ENCODE peak calls at places on chromosomes 6 and 20, in seven cellular contexts. L is upper lobe of right lung, Q is KG1, F is spleen, O is neural crest cell, V is T-cell, I is T follicular helper cell. P is an unnamed sample.

GRCh38 chr6:44456070-44456965 is 68.8 kb downstream of the CDC5L start:
- DNase-seq in L (no peak), Q (no peak), F (peak; percentile 84), O (peak; percentile 29), V (peak; percentile 19), I (peak; percentile 9), P (peak; percentile 73)

GRCh38 chr6:36075656-36076055 is 48.0 kb downstream of the MAPK14 start:
- DNase-seq in L (no peak), Q (no peak), F (no peak), O (no peak), V (peak; percentile 24), I (no peak), P (no peak)

GRCh38 chr20:14622796-14623195 is 285.4 kb upstream of the FLRT3 start:
- DNase-seq in L (no peak), Q (no peak), F (no peak), O (no peak), V (no peak), I (no peak), P (peak; percentile 25)

GRCh38 chr20:50680106-50680960 is 11.0 kb downstream of the RIPOR3 start:
- DNase-seq in L (no peak), Q (no peak), F (no peak), O (no peak), V (no peak), I (no peak), P (no peak)

GRCh38 chr6:73231986-73232391 is 6.7 kb upstream of the KHDC1L start:
- DNase-seq in L (no peak), Q (no peak), F (no peak), O (no peak), V (no peak), I (no peak), P (no peak)

GRCh38 chr6:168314948-168315347 is 4.6 kb downstream of the DACT2 start:
- DNase-seq in L (no peak), Q (no peak), F (no peak), O (no peak), V (no peak), I (no peak), P (no peak)

GRCh38 chr6:77880501-77880900 is 227.7 kb downstream of the MEI4 start:
- DNase-seq in L (no peak), Q (no peak), F (no peak), O (no peak), V (no peak), I (no peak), P (no peak)

GRCh38 chr6:161152904-161153662 is 120.8 kb downstream of the AGPAT4 start:
- DNase-seq in L (no peak), Q (no peak), F (no peak), O (no peak), V (no peak), I (no peak), P (no peak)

GRCh38 chr6:10014561-10014960 is 400.3 kb downstream of the TFAP2A start:
- DNase-seq in L (no peak), Q (no peak), F (no peak), O (no peak), V (no peak), I (no peak), P (peak; percentile 2)

GRCh38 chr6:151279891-151280290 is 40.1 kb downstream of the AKAP12 start:
- DNase-seq in L (no peak), Q (no peak), F (no peak), O (no peak), V (no peak), I (no peak), P (no peak)

GRCh38 chr20:47377122-47377722 is 20.7 kb upstream of the ZMYND8 start:
- DNase-seq in L (no peak), Q (no peak), F (no peak), O (no peak), V (no peak), I (no peak), P (no peak)

GRCh38 chr6:2839195-2839981 is 2.3 kb downstream of the SERPINB1 start:
- DNase-seq in L (no peak), Q (no peak), F (no peak), O (no peak), V (no peak), I (no peak), P (peak; percentile 95)

GRCh38 chr6:71473908-71474307 is 185.3 kb downstream of the OGFRL1 start:
- DNase-seq in L (peak; percentile 69), Q (no peak), F (no peak), O (no peak), V (no peak), I (no peak), P (peak; percentile 70)

GRCh38 chr20:63702036-63702665 is 5.6 kb downstream of the ARFRP1 start:
- DNase-seq in L (no peak), Q (no peak), F (peak; percentile 56), O (no peak), V (no peak), I (no peak), P (no peak)

GRCh38 chr6:143901885-143902708 is 37.8 kb downstream of the ZC2HC1B start:
- DNase-seq in L (no peak), Q (no peak), F (no peak), O (no peak), V (no peak), I (no peak), P (no peak)

GRCh38 chr6:38117281-38117680 is 297.8 kb downstream of the ZFAND3 start:
- DNase-seq in L (no peak), Q (no peak), F (no peak), O (no peak), V (no peak), I (no peak), P (no peak)

GRCh38 chr6:12957321-12958051 is 240.9 kb downstream of the PHACTR1 start:
- DNase-seq in L (peak; percentile 92), Q (peak; percentile 69), F (peak; percentile 79), O (peak; percentile 2), V (peak; percentile 15), I (no peak), P (no peak)

GRCh38 chr6:36129889-36130671 is at the start of gene MAPK13:
- DNase-seq in L (peak; percentile 85), Q (no peak), F (peak; percentile 90), O (no peak), V (peak; percentile 24), I (peak; percentile 15), P (peak; percentile 91)

GRCh38 chr6:157727629-157728182 is 95.3 kb upstream of the SNX9 start:
- DNase-seq in L (no peak), Q (no peak), F (no peak), O (no peak), V (no peak), I (no peak), P (no peak)

GRCh38 chr20:15992564-15992963 is 580.7 kb downstream of the KIF16B start:
- DNase-seq in L (no peak), Q (no peak), F (no peak), O (no peak), V (no peak), I (no peak), P (no peak)

GRCh38 chr20:62685781-62686555 is 22.7 kb upstream of the NTSR1 start:
- DNase-seq in L (peak; percentile 74), Q (peak; percentile 56), F (peak; percentile 90), O (no peak), V (peak; percentile 12), I (no peak), P (no peak)

GRCh38 chr20:41158082-41158625 is 20.8 kb downstream of the PLCG1 start:
- DNase-seq in L (no peak), Q (no peak), F (no peak), O (no peak), V (no peak), I (no peak), P (no peak)

GRCh38 chr6:102798631-102799030 is 1405.1 kb downstream of the GRIK2 start:
- DNase-seq in L (peak; percentile 30), Q (no peak), F (no peak), O (peak; percentile 23), V (no peak), I (no peak), P (no peak)

GRCh38 chr6:35140991-35141720 is at the start of gene TCP11:
- DNase-seq in L (peak; percentile 79), Q (no peak), F (peak; percentile 79), O (no peak), V (peak; percentile 26), I (no peak), P (no peak)

GRCh38 chr6:63527658-63528514 is 44.4 kb upstream of the LOC128125822 start:
- DNase-seq in L (no peak), Q (no peak), F (no peak), O (no peak), V (no peak), I (no peak), P (peak; percentile 79)

GRCh38 chr6:33977606-33978438 is 168.1 kb downstream of the GRM4 start:
- DNase-seq in L (peak; percentile 20), Q (no peak), F (peak; percentile 48), O (no peak), V (no peak), I (no peak), P (no peak)

GRCh38 chr6:21665101-21665435 is 71.5 kb downstream of the SOX4 start:
- DNase-seq in L (no peak), Q (no peak), F (no peak), O (no peak), V (no peak), I (no peak), P (no peak)

GRCh38 chr6:3119040-3119723 is 671 bp downstream of the BPHL start:
- DNase-seq in L (no peak), Q (peak; percentile 76), F (no peak), O (no peak), V (no peak), I (no peak), P (peak; percentile 68)